ENCODE peak calls at places on chromosome 7, in five cellular contexts. N is BJ, B is PC-9, K is HL-60, P is cardiac muscle cell. T is an unnamed sample.

GRCh38 chr7:139947021-139947420 is 115.7 kb downstream of the PARP12 start:
- DNase-seq in K (no peak), N (no peak), P (no peak), B (no peak), T (no peak)

GRCh38 chr7:45235905-45236304 is 78.3 kb downstream of the RAMP3 start:
- DNase-seq in N (no peak), P (no peak), B (peak), K (no peak), T (no peak)

GRCh38 chr7:76369011-76369410 is 10.2 kb upstream of the YWHAG start:
- DNase-seq in K (no peak), B (peak), N (no peak), P (no peak), T (no peak)

GRCh38 chr7:111145472-111145871 is 54.5 kb downstream of the LRRN3 start:
- DNase-seq in B (no peak), P (no peak), N (no peak), K (no peak), T (no peak)

GRCh38 chr7:157021893-157022680 is 11.6 kb upstream of the MNX1 start:
- DNase-seq in N (no peak), K (no peak), P (no peak), B (no peak), T (no peak)

GRCh38 chr7:84337386-84337785 is 142.8 kb upstream of the SEMA3A start:
- DNase-seq in K (no peak), B (no peak), N (no peak), P (peak), T (no peak)

GRCh38 chr7:19262794-19263193 is 117.6 kb upstream of the FERD3L start:
- DNase-seq in N (no peak), K (no peak), P (no peak), B (no peak), T (no peak)

GRCh38 chr7:140275069-140275961 is 98.5 kb upstream of the KDM7A start:
- DNase-seq in B (no peak), P (peak), K (no peak), N (no peak), T (no peak)

GRCh38 chr7:95012001-95012400 is 104.6 kb downstream of the PPP1R9A start:
- DNase-seq in N (no peak), B (no peak), P (no peak), K (peak), T (no peak)

GRCh38 chr7:45446195-45446944 is 127.8 kb upstream of the ADCY1 start:
- DNase-seq in B (peak), N (no peak), P (no peak), K (no peak), T (no peak)

GRCh38 chr7:74483402-74484336 is 30.0 kb downstream of the GTF2IRD1 start:
- DNase-seq in K (no peak), P (peak), B (peak), N (peak), T (no peak)

GRCh38 chr7:15007507-15007906 is 105.0 kb upstream of the DGKB start:
- DNase-seq in P (peak), N (no peak), K (no peak), B (no peak), T (no peak)

GRCh38 chr7:128869138-128869943 is 6.7 kb downstream of the ATP6V1F start:
- DNase-seq in B (peak), P (peak), K (peak), N (no peak), T (no peak)
- TF ChIP-seq CTCF in B (no peak), P (no peak), K (no peak), N (no peak), T (no peak)

GRCh38 chr7:6156734-6157133 is 115.7 kb downstream of the CYTH3 start:
- DNase-seq in N (no peak), P (no peak), K (no peak), B (no peak), T (no peak)

GRCh38 chr7:6157685-6158423 is 114.6 kb downstream of the CYTH3 start:
- DNase-seq in K (no peak), N (no peak), P (no peak), B (no peak), T (no peak)

GRCh38 chr7:6153646-6154541 is 118.5 kb downstream of the CYTH3 start:
- DNase-seq in B (no peak), K (no peak), N (no peak), P (no peak), T (no peak)

GRCh38 chr7:6154542-6155404 is 117.7 kb downstream of the CYTH3 start:
- DNase-seq in B (no peak), K (no peak), N (no peak), P (no peak), T (no peak)

DNA sequence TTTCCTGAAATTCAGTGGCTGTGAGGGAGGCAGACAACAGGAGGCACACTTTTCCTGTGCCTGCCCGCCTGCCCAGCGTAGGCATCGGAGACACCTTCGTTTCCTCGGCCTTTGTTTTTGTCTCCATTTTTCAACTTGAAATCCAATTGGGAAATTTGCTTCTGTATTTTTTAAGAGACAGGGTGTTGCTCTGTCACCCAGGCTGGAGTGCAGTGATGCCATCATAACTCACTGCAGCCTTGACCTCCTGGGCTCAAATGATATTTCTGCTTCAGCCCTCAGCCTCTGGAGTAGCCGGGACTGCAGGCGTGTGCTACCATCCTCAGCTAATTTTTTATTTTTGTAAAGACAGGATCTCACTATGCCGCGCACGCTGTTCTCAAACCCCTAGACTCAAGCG is 116.8 kb downstream of the CYTH3 start:
- DNase-seq in B (no peak), K (no peak), P (no peak), N (no peak), T (no peak)
- TF ChIP-seq CTCF in B (no peak), K (no peak), P (no peak), N (no peak), T (no peak)

GRCh38 chr7:149007615-149008014 is 20.7 kb downstream of the PDIA4 start:
- DNase-seq in N (no peak), B (no peak), K (no peak), P (no peak), T (no peak)
- TF ChIP-seq CTCF in N (peak), B (peak), K (no peak), P (peak), T (no peak)

DNA sequence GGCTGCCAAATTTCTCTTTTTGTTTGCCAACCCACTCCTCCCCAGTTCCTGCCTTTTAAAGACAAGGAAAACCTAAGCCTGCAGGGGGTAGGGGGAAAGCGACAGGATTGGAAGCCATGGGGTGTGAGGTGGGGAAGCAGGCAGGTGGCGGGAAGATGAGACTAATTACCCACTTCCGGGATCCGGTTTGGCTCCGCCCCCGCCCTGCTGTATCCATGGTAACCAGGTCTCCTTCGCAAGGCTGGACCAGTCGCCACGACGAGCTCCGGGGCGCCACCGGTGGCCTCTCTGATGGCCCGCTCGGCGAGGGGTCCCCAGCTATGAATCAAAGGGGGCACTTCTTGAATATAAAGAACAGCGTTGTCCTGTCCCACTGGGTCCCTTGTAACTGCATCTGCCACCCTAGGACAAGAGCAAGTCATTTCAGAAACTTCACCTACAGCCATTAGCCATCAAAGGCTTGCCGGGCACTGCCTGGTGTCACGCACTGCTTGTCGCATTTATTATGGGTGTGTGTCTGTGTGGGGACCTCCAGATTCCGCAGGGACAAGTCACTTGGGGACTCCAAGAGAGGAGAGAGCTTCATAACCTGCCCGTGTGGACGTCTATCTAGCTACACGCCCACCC is 55.4 kb upstream of the LMTK2 start:
- DNase-seq in N (no peak), B (no peak), P (no peak), K (no peak), T (no peak)
- TF ChIP-seq CTCF in N (no peak), B (no peak), P (no peak), K (no peak), T (no peak)

DNA sequence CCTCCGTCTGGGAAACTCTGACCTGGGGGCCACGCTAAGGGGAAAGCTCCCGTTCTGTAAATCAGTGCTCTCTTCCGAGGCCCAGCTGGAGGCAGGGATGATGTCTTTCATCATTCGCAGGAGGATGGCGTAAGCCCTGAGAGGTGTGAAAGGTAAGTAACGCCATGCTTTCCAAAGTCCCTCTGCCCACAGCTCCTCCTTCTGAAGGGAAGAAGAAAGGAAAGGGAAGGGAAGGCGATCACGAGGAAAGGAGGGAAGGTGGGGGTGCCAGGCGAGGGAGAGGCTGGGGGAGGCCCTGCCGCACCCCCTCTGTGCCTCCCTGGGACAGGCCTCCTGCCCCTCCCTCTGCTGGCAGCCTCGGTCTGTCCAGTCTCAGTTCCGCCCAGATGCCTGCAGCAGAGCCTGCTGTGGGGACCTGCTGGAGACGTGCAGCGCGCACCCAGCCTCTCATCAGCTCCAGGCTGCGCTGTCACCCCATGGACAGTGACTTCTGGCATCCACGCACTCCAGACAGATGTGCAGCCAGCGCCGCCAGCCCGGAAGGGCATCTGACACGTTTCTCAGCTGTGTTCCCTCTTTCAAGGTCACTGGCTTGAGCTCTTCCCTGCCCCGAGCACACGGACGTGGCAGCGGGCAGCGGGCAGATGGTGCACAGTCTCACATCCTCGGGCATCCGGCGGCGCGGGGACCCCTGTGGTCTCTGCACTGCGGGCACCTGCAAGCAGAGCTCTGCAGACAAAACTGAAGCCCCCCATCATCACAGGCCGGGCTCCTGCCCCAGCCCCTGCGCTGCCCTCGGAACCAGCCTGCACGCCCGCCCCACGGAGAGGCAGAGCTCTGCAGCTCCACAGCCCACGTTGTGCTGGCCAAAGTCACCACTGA is 60.6 kb downstream of the INSIG1 start:
- DNase-seq in K (no peak), P (no peak), N (no peak), B (no peak), T (no peak)
- TF ChIP-seq CTCF in K (no peak), P (no peak), N (no peak), B (no peak), T (no peak)

T was measured in AG09319.